ENCODE peak calls at places on chromosome 15, in eight cellular contexts. Y is AG04450; E is adrenal gland; V is CD4-positive, alpha-beta T cell; B is GM23338; R is choroid plexus epithelial cell; P is fibroblast of pulmonary artery; A is cardiac muscle cell. L is an unnamed sample.

GRCh38 chr15:81939604-81940440 is 106.0 kb downstream of the MEX3B start:
- DNase-seq in Y (peak), E (no peak), V (no peak), B (peak), R (peak), P (peak), A (peak), L (no peak)

GRCh38 chr15:63933522-63933921 is 99.8 kb upstream of the HERC1 start:
- DNase-seq in Y (no peak), E (no peak), V (no peak), B (no peak), R (no peak), P (peak), A (no peak), L (no peak)

GRCh38 chr15:82875411-82876003 is 66.1 kb downstream of the WHAMM start:
- DNase-seq in Y (peak), E (no peak), V (no peak), B (no peak), R (no peak), P (peak), A (no peak), L (no peak)

GRCh38 chr15:28106294-28107110 is 7.4 kb upstream of the OCA2 start:
- DNase-seq in Y (no peak), E (no peak), V (peak), B (peak), R (no peak), P (no peak), A (peak), L (no peak)

GRCh38 chr15:66076591-66077319 is 176.8 kb downstream of the MEGF11 start:
- DNase-seq in Y (no peak), E (no peak), V (no peak), B (no peak), R (no peak), P (no peak), A (no peak), L (no peak)

GRCh38 chr15:99279290-99279689 is 28.0 kb downstream of the LRRC28 start:
- DNase-seq in Y (no peak), E (no peak), V (no peak), B (no peak), R (no peak), P (no peak), A (no peak), L (no peak)

GRCh38 chr15:39736646-39737550 is 45.7 kb downstream of the FSIP1 start:
- DNase-seq in Y (no peak), E (no peak), V (no peak), B (no peak), R (no peak), P (no peak), A (peak), L (no peak)

GRCh38 chr15:92930776-92931175 is 30.7 kb downstream of the CHD2 start:
- DNase-seq in Y (peak), E (no peak), V (no peak), B (no peak), R (peak), P (peak), A (peak), L (no peak)

GRCh38 chr15:25381579-25381978 is 57.2 kb downstream of the UBE3A start:
- DNase-seq in Y (no peak), E (no peak), V (no peak), B (no peak), R (no peak), P (no peak), A (no peak), L (no peak)

GRCh38 chr15:24856397-24857093 is 98.2 kb upstream of the SNRPN start:
- DNase-seq in Y (peak), E (no peak), V (no peak), B (peak), R (no peak), P (peak), A (peak), L (peak)

GRCh38 chr15:51629612-51630011 is 7.0 kb upstream of the DMXL2 start:
- DNase-seq in Y (no peak), E (no peak), V (no peak), B (no peak), R (peak), P (peak), A (peak), L (no peak)

GRCh38 chr15:70433583-70434288 is 329.6 kb downstream of the UACA start:
- DNase-seq in Y (no peak), E (no peak), V (no peak), B (no peak), R (no peak), P (no peak), A (no peak), L (no peak)

GRCh38 chr15:85155360-85155759 is 173.7 kb downstream of the PDE8A start:
- DNase-seq in Y (no peak), E (no peak), V (no peak), B (no peak), R (no peak), P (no peak), A (no peak), L (no peak)

GRCh38 chr15:36897834-36898233 is 202.5 kb downstream of the MEIS2 start:
- DNase-seq in Y (no peak), E (no peak), V (no peak), B (peak), R (no peak), P (no peak), A (no peak), L (no peak)

GRCh38 chr15:43420876-43421275 is 50.0 kb downstream of the TUBGCP4 start:
- DNase-seq in Y (no peak), E (no peak), V (no peak), B (no peak), R (no peak), P (no peak), A (no peak), L (no peak)

GRCh38 chr15:70799667-70800450 is 36.5 kb upstream of the UACA start:
- DNase-seq in Y (peak), E (no peak), V (no peak), B (no peak), R (peak), P (peak), A (peak), L (no peak)

GRCh38 chr15:87817553-87817952 is 439.0 kb downstream of the NTRK3 start:
- DNase-seq in Y (no peak), E (no peak), V (no peak), B (no peak), R (peak), P (peak), A (no peak), L (no peak)

GRCh38 chr15:53558384-53558783 is 201.1 kb downstream of the WDR72 start:
- DNase-seq in Y (no peak), E (no peak), V (no peak), B (no peak), R (no peak), P (no peak), A (no peak), L (no peak)

GRCh38 chr15:87287156-87287555 is 969.4 kb downstream of the NTRK3 start:
- DNase-seq in Y (peak), E (no peak), V (no peak), B (no peak), R (peak), P (peak), A (peak), L (no peak)

DNA sequence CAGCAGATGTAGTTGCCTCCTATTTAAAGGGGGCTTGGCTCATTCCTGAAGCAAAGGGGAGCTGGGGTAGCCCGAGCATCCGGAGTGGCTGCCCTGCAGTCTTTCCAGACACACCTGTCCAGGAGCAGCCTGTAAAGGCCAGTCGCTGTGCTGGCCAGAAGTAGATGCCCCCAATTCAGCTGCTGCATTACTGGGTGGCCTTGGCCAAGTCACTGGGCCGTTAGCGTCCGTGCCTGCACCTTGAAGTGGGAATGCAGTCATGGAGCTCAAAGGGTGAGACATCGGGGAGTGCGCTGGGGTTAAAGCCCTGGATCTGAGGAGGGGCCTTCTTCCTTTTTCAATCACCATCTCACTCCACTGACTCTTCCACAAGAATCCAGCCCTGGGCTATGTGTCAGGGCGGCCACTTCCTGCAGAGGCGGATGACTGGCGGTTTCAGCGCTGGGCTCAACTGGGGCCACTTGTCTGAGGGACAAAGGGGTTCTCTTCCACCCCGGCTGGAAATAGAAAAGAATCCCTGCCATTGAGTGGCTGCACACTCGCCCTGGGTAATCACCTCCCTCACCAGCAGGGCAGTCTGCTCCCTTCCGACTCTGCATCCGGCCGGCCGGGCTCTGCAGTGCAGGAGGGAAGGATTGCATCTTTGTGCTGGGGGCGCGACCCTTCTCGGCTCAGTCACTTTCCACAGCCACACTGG is 11.8 kb downstream of the ALDH1A3 start:
- DNase-seq in Y (no peak), E (no peak), V (no peak), B (peak), R (peak), P (no peak), A (no peak), L (no peak)
- TF ChIP-seq CTCF in Y (no peak), E (no peak), V (no peak), B (no peak), R (no peak), P (no peak), A (no peak), L (no peak)

GRCh38 chr15:68277131-68277604 is 377 bp upstream of the FEM1B start:
- DNase-seq in Y (no peak), E (peak), V (no peak), B (peak), R (peak), P (peak), A (peak), L (no peak)

GRCh38 chr15:68279779-68280745 is 2.5 kb downstream of the FEM1B start:
- DNase-seq in Y (no peak), E (no peak), V (no peak), B (peak), R (no peak), P (no peak), A (no peak), L (no peak)

GRCh38 chr15:68279218-68279533 is 1.6 kb downstream of the FEM1B start:
- DNase-seq in Y (no peak), E (no peak), V (no peak), B (no peak), R (no peak), P (no peak), A (no peak), L (no peak)

GRCh38 chr15:68277605-68278344 is at the start of gene FEM1B:
- DNase-seq in Y (peak), E (peak), V (peak), B (peak), R (peak), P (peak), A (peak), L (peak)

GRCh38 chr15:68278345-68279217 is 1.0 kb downstream of the FEM1B start:
- DNase-seq in Y (no peak), E (peak), V (no peak), B (no peak), R (peak), P (no peak), A (peak), L (no peak)
- TF ChIP-seq CTCF in Y (peak), E (no peak), V (peak), B (peak), R (peak), P (peak), A (peak), L (no peak)

GRCh38 chr15:74784854-74785715 is 3.2 kb downstream of the CSK start:
- DNase-seq in Y (no peak), E (no peak), V (peak), B (no peak), R (no peak), P (no peak), A (no peak), L (no peak)
- TF ChIP-seq CTCF in Y (no peak), E (no peak), V (no peak), B (no peak), R (no peak), P (no peak), A (no peak), L (no peak)

GRCh38 chr15:38002883-38003477 is 68.5 kb downstream of the TMCO5A start:
- DNase-seq in Y (peak), E (peak), V (no peak), B (peak), R (peak), P (peak), A (peak), L (no peak)
- TF ChIP-seq CTCF in Y (peak), E (peak), V (no peak), B (peak), R (peak), P (peak), A (peak), L (peak)

GRCh38 chr15:91609231-91609630 is 244.3 kb upstream of the SLCO3A1 start:
- DNase-seq in Y (no peak), E (no peak), V (no peak), B (no peak), R (no peak), P (no peak), A (no peak), L (no peak)

GRCh38 chr15:91605576-91605975 is 247.9 kb upstream of the SLCO3A1 start:
- DNase-seq in Y (no peak), E (no peak), V (no peak), B (no peak), R (no peak), P (no peak), A (no peak), L (no peak)

GRCh38 chr15:91604122-91604521 is 249.4 kb upstream of the SLCO3A1 start:
- DNase-seq in Y (no peak), E (no peak), V (no peak), B (no peak), R (no peak), P (no peak), A (no peak), L (no peak)

GRCh38 chr15:91603681-91604080 is 249.8 kb upstream of the SLCO3A1 start:
- DNase-seq in Y (no peak), E (no peak), V (no peak), B (no peak), R (no peak), P (peak), A (no peak), L (no peak)
- TF ChIP-seq CTCF in Y (no peak), E (no peak), V (no peak), B (no peak), R (no peak), P (no peak), A (no peak), L (no peak)

GRCh38 chr15:75761446-75762356 is 49.1 kb upstream of the CSPG4 start:
- DNase-seq in Y (no peak), E (no peak), V (no peak), B (no peak), R (no peak), P (no peak), A (no peak), L (no peak)

GRCh38 chr15:75760689-75761435 is 48.2 kb upstream of the CSPG4 start:
- DNase-seq in Y (no peak), E (no peak), V (no peak), B (no peak), R (no peak), P (no peak), A (peak), L (no peak)

GRCh38 chr15:75763137-75763611 is 50.5 kb upstream of the CSPG4 start:
- DNase-seq in Y (no peak), E (no peak), V (no peak), B (no peak), R (no peak), P (no peak), A (no peak), L (no peak)

GRCh38 chr15:75753145-75753544 is 40.5 kb upstream of the CSPG4 start:
- DNase-seq in Y (no peak), E (no peak), V (no peak), B (no peak), R (no peak), P (no peak), A (no peak), L (no peak)

GRCh38 chr15:75758071-75758872 is 45.6 kb upstream of the CSPG4 start:
- DNase-seq in Y (peak), E (peak), V (peak), B (peak), R (peak), P (peak), A (peak), L (peak)
- TF ChIP-seq CTCF in Y (peak), E (no peak), V (no peak), B (peak), R (peak), P (peak), A (peak), L (peak)

GRCh38 chr15:44584162-44584749 is 47.3 kb downstream of the EIF3J start:
- DNase-seq in Y (no peak), E (peak), V (peak), B (peak), R (peak), P (peak), A (peak), L (no peak)
- TF ChIP-seq CTCF in Y (peak), E (no peak), V (peak), B (peak), R (peak), P (peak), A (peak), L (peak)

DNA sequence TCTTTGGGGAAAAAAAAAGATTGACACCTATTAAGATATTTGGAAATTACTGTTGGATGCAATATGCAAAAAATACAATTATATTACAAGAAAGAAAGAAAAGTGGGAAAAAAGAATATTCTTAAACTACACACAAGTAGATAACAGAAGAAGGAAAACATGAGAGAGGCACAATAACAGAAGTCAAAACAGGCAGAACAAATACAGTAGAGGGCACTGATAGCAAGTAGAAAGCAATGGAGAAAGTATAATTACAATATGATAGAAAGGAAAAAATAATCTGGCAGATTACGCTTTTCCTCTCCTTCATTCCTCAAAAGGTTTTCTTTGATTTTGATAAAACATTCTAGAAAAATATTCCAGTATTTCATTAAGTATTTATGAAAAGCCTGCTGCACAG is 72.1 kb downstream of the ADAM10 start:
- DNase-seq in Y (no peak), E (no peak), V (no peak), B (no peak), R (no peak), P (no peak), A (no peak), L (no peak)
- TF ChIP-seq CTCF in Y (no peak), E (no peak), V (no peak), B (no peak), R (no peak), P (no peak), A (no peak), L (no peak)

L was measured in progenitor cell of endocrine pancreas.